ENCODE peak calls at places on chromosomes 4 and X, in five cellular contexts. W is fibroblast of mammary gland, B is endothelial cell, Q is A549, Z is cardiac fibroblast. D is an unnamed sample.

GRCh38 chr4:139656614-139657486 is 8.8 kb upstream of the MGST2 start:
- DNase-seq in Z (peak; percentile 84), B (peak; percentile 67), W (peak; percentile 79), Q (peak; percentile 56), D (peak; percentile 47)

GRCh38 chr4:52574036-52574435 is 85.1 kb downstream of the USP46 start:
- DNase-seq in Q (no peak), B (no peak), W (no peak), Z (no peak), D (no peak)

GRCh38 chr4:151744614-151745013 is 16.2 kb downstream of the GATB start:
- DNase-seq in Q (peak; percentile 28), Z (peak; percentile 72), W (peak; percentile 94), B (no peak), D (no peak)

GRCh38 chr4:139245590-139245989 is 34.4 kb downstream of the MGARP start:
- DNase-seq in W (no peak), Q (no peak), Z (peak; percentile 40), B (no peak), D (no peak)

GRCh38 chrX:73977542-73978169 is 326.3 kb upstream of the ZCCHC13 start:
- DNase-seq in W (no peak), Q (no peak), B (no peak), Z (no peak), D (peak; percentile 31)

GRCh38 chrX:70439016-70439415 is 5.6 kb upstream of the DLG3 start:
- DNase-seq in B (no peak), W (peak; percentile 30), Q (no peak), Z (peak; percentile 13), D (no peak)

GRCh38 chr4:85028910-85029309 is 62.4 kb upstream of the WDFY3 start:
- DNase-seq in W (peak; percentile 94), Q (no peak), B (no peak), Z (peak; percentile 78), D (no peak)

GRCh38 chr4:170884965-170885583 is 795.3 kb upstream of the AADAT start:
- DNase-seq in Z (no peak), W (peak; percentile 0), B (no peak), Q (no peak), D (no peak)

GRCh38 chr4:152165851-152166250 is 370.0 kb downstream of the FBXW7 start:
- DNase-seq in Q (no peak), B (no peak), W (no peak), Z (no peak), D (no peak)

GRCh38 chr4:60134106-60134505 is 1066.0 kb upstream of the ADGRL3 start:
- DNase-seq in W (no peak), B (no peak), Z (no peak), Q (no peak), D (no peak)

GRCh38 chrX:39626749-39627148 is 471.0 kb downstream of the BCOR start:
- DNase-seq in Q (no peak), Z (no peak), W (no peak), B (no peak), D (no peak)

GRCh38 chr4:158043971-158044618 is 128.7 kb downstream of the GASK1B start:
- DNase-seq in Z (no peak), Q (no peak), B (no peak), W (no peak), D (no peak)

GRCh38 chr4:8351931-8352367 is 82.4 kb downstream of the HTRA3 start:
- DNase-seq in Z (peak; percentile 70), W (peak; percentile 15), B (no peak), Q (no peak), D (no peak)

GRCh38 chr4:89836031-89836777 is 757 bp downstream of the SNCA start:
- DNase-seq in Z (no peak), Q (no peak), W (no peak), B (peak; percentile 9), D (peak; percentile 15)

GRCh38 chr4:99321241-99322191 is at the start of gene ADH1B:
- DNase-seq in W (peak; percentile 58), Q (no peak), B (no peak), Z (no peak), D (no peak)

GRCh38 chrX:141341341-141341740 is 99.0 kb upstream of the SPANXC start:
- DNase-seq in Z (peak; percentile 80), B (no peak), W (peak; percentile 78), Q (peak; percentile 13), D (no peak)

GRCh38 chr4:152266831-152267480 is 268.9 kb downstream of the FBXW7 start:
- DNase-seq in W (no peak), Z (no peak), B (no peak), Q (no peak), D (no peak)

GRCh38 chr4:162360369-162361149 is 196.8 kb upstream of the FSTL5 start:
- DNase-seq in W (no peak), Q (no peak), B (no peak), Z (no peak), D (no peak)

GRCh38 chr4:113607147-113607720 is 154.3 kb downstream of the CAMK2D start:
- DNase-seq in Q (no peak), W (no peak), B (no peak), Z (no peak), D (no peak)

GRCh38 chr4:17038510-17039176 is 140.2 kb upstream of the LDB2 start:
- DNase-seq in B (no peak), Q (no peak), W (no peak), Z (no peak), D (no peak)

GRCh38 chr4:157012781-157013180 is 41.2 kb upstream of the PDGFC start:
- DNase-seq in W (peak; percentile 19), Q (no peak), Z (peak; percentile 66), B (no peak), D (no peak)

GRCh38 chrX:31038585-31039326 is 33.1 kb downstream of the FTHL17 start:
- DNase-seq in Q (peak; percentile 3), Z (peak; percentile 65), B (peak; percentile 34), W (peak; percentile 35), D (peak; percentile 38)

GRCh38 chrX:105495376-105495775 is 274.9 kb upstream of the TEX13A start:
- DNase-seq in Q (no peak), Z (peak; percentile 2), W (peak; percentile 13), B (no peak), D (no peak)

GRCh38 chr4:94680131-94680862 is 77.5 kb upstream of the BMPR1B start:
- DNase-seq in Q (no peak), B (no peak), Z (no peak), W (no peak), D (no peak)
- TF ChIP-seq CTCF in Q (no peak), B (no peak), Z (no peak), W (no peak), D (no peak)

GRCh38 chr4:28357985-28358384 is 1497.3 kb downstream of the STIM2 start:
- DNase-seq in W (peak; percentile 76), Q (no peak), B (peak; percentile 8), Z (peak; percentile 37), D (no peak)
- TF ChIP-seq CTCF in W (peak; percentile 68), Q (no peak), B (no peak), Z (peak; percentile 62), D (peak; percentile 31)

GRCh38 chr4:168645933-168646768 is 149.3 kb downstream of the PALLD start:
- DNase-seq in Q (no peak), Z (no peak), W (no peak), B (no peak), D (no peak)
- TF ChIP-seq CTCF in Q (no peak), Z (no peak), W (no peak), B (no peak), D (no peak)

GRCh38 chrX:42290608-42291007 is 367.3 kb upstream of the CASK start:
- DNase-seq in W (peak; percentile 6), Z (peak; percentile 1), B (peak; percentile 2), Q (no peak), D (no peak)
- TF ChIP-seq CTCF in W (peak; percentile 20), Z (no peak), B (peak; percentile 21), Q (no peak), D (no peak)

GRCh38 chr4:107931775-107932321 is 499 bp downstream of the CYP2U1 start:
- DNase-seq in B (peak; percentile 5), Z (no peak), W (no peak), Q (no peak), D (no peak)

GRCh38 chr4:107937040-107937439 is 5.7 kb downstream of the CYP2U1 start:
- DNase-seq in B (no peak), Z (no peak), W (no peak), Q (no peak), D (peak; percentile 31)

GRCh38 chr4:107935246-107935645 is 3.9 kb downstream of the CYP2U1 start:
- DNase-seq in W (no peak), B (no peak), Z (peak; percentile 56), Q (no peak), D (no peak)

GRCh38 chr4:107930821-107931774 is at the start of gene CYP2U1:
- DNase-seq in W (peak; percentile 63), Q (peak; percentile 66), B (peak; percentile 78), Z (peak; percentile 84), D (peak; percentile 91)
- TF ChIP-seq CTCF in W (no peak), Q (no peak), B (no peak), Z (no peak), D (no peak)

D was measured in GM13977.